ENCODE peak calls at places on chromosomes 5 and 9, in seven cellular contexts. L is cardiac fibroblast, B is transverse colon, K is nephron progenitor cell, G is mesothelial cell of epicardium, O is AG09319, U is astrocyte of the spinal cord. E is an unnamed sample.

GRCh38 chr5:62144395-62145022 is 161.5 kb upstream of the KIF2A start:
- DNase-seq in L (peak; percentile 7), B (no peak), K (no peak), G (no peak), O (no peak), U (peak; percentile 49), E (peak; percentile 17)

GRCh38 chr9:128382261-128382660 is 11.1 kb downstream of the URM1 start:
- DNase-seq in L (no peak), B (no peak), K (no peak), G (no peak), O (no peak), U (no peak), E (no peak)

GRCh38 chr9:129036923-129037766 is 719 bp downstream of the MIGA2 start:
- DNase-seq in L (peak; percentile 12), B (no peak), K (no peak), G (no peak), O (no peak), U (no peak), E (no peak)

GRCh38 chr9:33381231-33381791 is 21.1 kb downstream of the AQP7 start:
- DNase-seq in L (no peak), B (no peak), K (peak; percentile 40), G (no peak), O (no peak), U (peak; percentile 31), E (no peak)

GRCh38 chr5:181223729-181224389 is 778 bp downstream of the TRIM41 start:
- DNase-seq in L (peak; percentile 41), B (no peak), K (peak; percentile 87), G (peak; percentile 48), O (no peak), U (no peak), E (no peak)

GRCh38 chr9:18023332-18023731 is 444.5 kb downstream of the SH3GL2 start:
- DNase-seq in L (no peak), B (no peak), K (no peak), G (no peak), O (no peak), U (no peak), E (no peak)

GRCh38 chr5:148443998-148444397 is 60.2 kb downstream of the FBXO38 start:
- DNase-seq in L (peak; percentile 85), B (peak; percentile 25), K (peak; percentile 58), G (no peak), O (peak; percentile 39), U (peak; percentile 77), E (peak; percentile 31)

GRCh38 chr9:134662143-134662876 is 20.7 kb downstream of the COL5A1 start:
- DNase-seq in L (peak; percentile 86), B (peak; percentile 51), K (no peak), G (no peak), O (peak; percentile 87), U (peak; percentile 87), E (peak; percentile 84)

GRCh38 chr5:110055301-110055700 is 365.6 kb downstream of the MAN2A1 start:
- DNase-seq in L (peak; percentile 14), B (no peak), K (no peak), G (no peak), O (no peak), U (peak; percentile 60), E (no peak)

GRCh38 chr9:17138503-17138902 is 3.7 kb downstream of the CNTLN start:
- DNase-seq in L (no peak), B (no peak), K (no peak), G (no peak), O (no peak), U (no peak), E (no peak)

GRCh38 chr5:53335115-53335514 is 145.3 kb upstream of the FST start:
- DNase-seq in L (peak; percentile 44), B (no peak), K (no peak), G (no peak), O (no peak), U (no peak), E (no peak)

GRCh38 chr9:34550681-34551270 is 28.0 kb upstream of the ENHO start:
- DNase-seq in L (no peak), B (no peak), K (no peak), G (no peak), O (no peak), U (no peak), E (no peak)

GRCh38 chr5:110054240-110054639 is 364.5 kb downstream of the MAN2A1 start:
- DNase-seq in L (peak; percentile 74), B (peak; percentile 27), K (no peak), G (no peak), O (no peak), U (peak; percentile 87), E (no peak)

GRCh38 chr9:9679433-9679832 is 933.4 kb downstream of the PTPRD start:
- DNase-seq in L (no peak), B (no peak), K (no peak), G (no peak), O (no peak), U (no peak), E (no peak)

GRCh38 chr5:135891280-135891679 is 4.4 kb downstream of the IL9 start:
- DNase-seq in L (no peak), B (no peak), K (no peak), G (no peak), O (no peak), U (no peak), E (no peak)

GRCh38 chr5:32116574-32117313 is 57.4 kb downstream of the GOLPH3 start:
- DNase-seq in L (peak; percentile 35), B (no peak), K (no peak), G (no peak), O (no peak), U (peak; percentile 36), E (no peak)

GRCh38 chr9:134185536-134186011 is 21.2 kb upstream of the RNU6ATAC start:
- DNase-seq in L (no peak), B (no peak), K (no peak), G (no peak), O (no peak), U (no peak), E (no peak)

GRCh38 chr5:74765201-74765600 is 1.7 kb downstream of the GFM2 start:
- DNase-seq in L (no peak), B (no peak), K (no peak), G (no peak), O (no peak), U (peak; percentile 15), E (no peak)

GRCh38 chr9:21688108-21689102 is 114.0 kb upstream of the MTAP start:
- DNase-seq in L (peak; percentile 95), B (no peak), K (no peak), G (no peak), O (peak; percentile 71), U (peak; percentile 93), E (peak; percentile 70)

GRCh38 chr9:108212179-108212578 is 643.6 kb downstream of the ACTL7B start:
- DNase-seq in L (peak; percentile 17), B (peak; percentile 9), K (no peak), G (no peak), O (no peak), U (no peak), E (no peak)

GRCh38 chr5:28254846-28255245 is 1216.5 kb upstream of the CDH9 start:
- DNase-seq in L (no peak), B (no peak), K (no peak), G (no peak), O (no peak), U (peak; percentile 90), E (no peak)

GRCh38 chr9:109585841-109586240 is 87.7 kb upstream of the PTPN3 start:
- DNase-seq in L (no peak), B (no peak), K (peak; percentile 34), G (no peak), O (no peak), U (no peak), E (no peak)

GRCh38 chr9:75892168-75892901 is 1.9 kb downstream of the PCSK5 start:
- DNase-seq in L (peak; percentile 17), B (peak; percentile 70), K (peak; percentile 74), G (peak; percentile 23), O (no peak), U (peak; percentile 12), E (no peak)

GRCh38 chr5:69238760-69239251 is 4.1 kb downstream of the CDK7 start:
- DNase-seq in L (peak; percentile 88), B (no peak), K (no peak), G (no peak), O (peak; percentile 69), U (peak; percentile 80), E (peak; percentile 40)

GRCh38 chr9:123601828-123602227 is 245.8 kb downstream of the CRB2 start:
- DNase-seq in L (no peak), B (no peak), K (no peak), G (no peak), O (no peak), U (no peak), E (no peak)

GRCh38 chr9:115730396-115730795 is 423.2 kb upstream of the PAPPA start:
- DNase-seq in L (no peak), B (no peak), K (no peak), G (no peak), O (no peak), U (no peak), E (no peak)

GRCh38 chr5:16539169-16539666 is 73.6 kb upstream of the ZNF622 start:
- DNase-seq in L (peak; percentile 92), B (peak; percentile 75), K (no peak), G (no peak), O (peak; percentile 68), U (peak; percentile 63), E (peak; percentile 63)

GRCh38 chr5:171627936-171628335 is 157.7 kb upstream of the SMIM23 start:
- DNase-seq in L (no peak), B (no peak), K (no peak), G (no peak), O (no peak), U (no peak), E (no peak)

GRCh38 chr9:69671291-69671903 is 774 bp downstream of the APBA1 start:
- DNase-seq in L (no peak), B (peak; percentile 20), K (no peak), G (no peak), O (no peak), U (no peak), E (no peak)
- TF ChIP-seq CTCF in L (no peak), B (no peak), K (no peak), G (no peak), O (no peak), U (no peak), E (no peak)

GRCh38 chr5:166341708-166342329 is 1949.6 kb upstream of the WWC1 start:
- DNase-seq in L (no peak), B (no peak), K (no peak), G (no peak), O (no peak), U (no peak), E (no peak)
- TF ChIP-seq CTCF in L (peak; percentile 16), B (no peak), K (no peak), G (peak; percentile 73), O (no peak), U (no peak), E (no peak)

DNA sequence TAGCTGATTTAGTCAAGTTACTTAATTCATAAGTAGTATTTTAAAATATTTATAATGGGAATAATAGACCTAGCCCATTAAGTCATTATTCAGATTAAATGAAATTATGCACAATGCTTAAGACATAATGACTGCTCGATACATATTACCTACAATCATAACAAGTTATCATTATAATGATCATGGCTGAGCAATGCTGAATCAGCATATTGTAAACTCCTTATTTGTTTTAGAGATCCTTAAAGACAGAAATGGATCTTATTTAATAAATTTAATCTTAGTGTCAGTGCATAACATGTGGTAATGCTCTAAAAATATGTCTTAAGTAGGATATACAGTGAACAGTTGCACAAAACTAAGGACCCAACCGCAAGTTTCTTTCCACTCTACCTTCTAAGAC is 169.0 kb downstream of the TRPM6 start:
- DNase-seq in L (no peak), B (no peak), K (no peak), G (no peak), O (no peak), U (no peak), E (no peak)
- TF ChIP-seq CTCF in L (no peak), B (no peak), K (no peak), G (no peak), O (no peak), U (no peak), E (no peak)

GRCh38 chr5:141094481-141095262 is at the start of gene PCDHB2:
- DNase-seq in L (peak; percentile 19), B (no peak), K (peak; percentile 80), G (peak; percentile 60), O (peak; percentile 12), U (peak; percentile 1), E (peak; percentile 55)
- TF ChIP-seq CTCF in L (no peak), B (peak; percentile 16), K (peak; percentile 76), G (peak; percentile 89), O (no peak), U (no peak), E (peak; percentile 49)

E was measured in AG09309.